ENCODE peak calls at places on chromosomes 11 and 22, in seven cellular contexts. A is vagina, D is lower leg skin, Y is esophagus squamous epithelium, M is endothelial cell of umbilical vein, F is testis, X is tibial nerve. B is an unnamed sample.
A peak's percentile ranks its signal among the peaks of the same experiment; 100 is the strongest.

GRCh38 chr11:12512826-12513395 is 135.5 kb downstream of the PARVA start:
- DNase-seq in F (no peak), M (peak; percentile 28), D (no peak), Y (no peak), A (no peak), X (no peak), B (no peak)

GRCh38 chr11:80970016-80970516 is 1529.2 kb upstream of the TENM4 start:
- DNase-seq in M (no peak), Y (no peak), X (no peak), A (no peak), D (no peak), F (no peak), B (no peak)

GRCh38 chr11:72703281-72704008 is 29.2 kb upstream of the PDE2A start:
- DNase-seq in Y (no peak), D (no peak), A (no peak), M (no peak), X (peak; percentile 74), F (peak; percentile 79), B (peak; percentile 79)

GRCh38 chr11:27875480-27876208 is 175.4 kb upstream of the BDNF start:
- DNase-seq in A (no peak), X (no peak), M (no peak), D (no peak), F (no peak), Y (no peak), B (no peak)

GRCh38 chr11:46345131-46345597 is 2.1 kb upstream of the DGKZ start:
- DNase-seq in Y (no peak), A (no peak), D (no peak), F (no peak), M (peak; percentile 54), X (no peak), B (peak; percentile 78)

GRCh38 chr11:117883063-117883462 is 6.6 kb upstream of the FXYD6 start:
- DNase-seq in X (no peak), D (no peak), F (peak; percentile 10), A (no peak), Y (no peak), M (no peak), B (no peak)

GRCh38 chr11:125376117-125376516 is 119.9 kb downstream of the FEZ1 start:
- DNase-seq in D (no peak), A (no peak), X (no peak), F (peak; percentile 25), M (no peak), Y (no peak), B (peak; percentile 77)

GRCh38 chr11:13680501-13681264 is 12.2 kb downstream of the FAR1 start:
- DNase-seq in X (no peak), F (no peak), A (no peak), M (no peak), Y (no peak), D (no peak), B (peak; percentile 30)

GRCh38 chr11:107689317-107690202 is 22.3 kb downstream of the SLN start:
- DNase-seq in D (peak; percentile 62), Y (no peak), A (no peak), F (peak; percentile 90), X (peak; percentile 51), M (peak; percentile 67), B (peak; percentile 47)

GRCh38 chr22:44029069-44029468 is 5.0 kb downstream of the PARVB start:
- DNase-seq in A (no peak), D (no peak), F (no peak), Y (no peak), X (no peak), M (no peak), B (no peak)

GRCh38 chr11:111777094-111778046 is 11.2 kb upstream of the PPP2R1B start:
- DNase-seq in A (no peak), D (peak; percentile 31), F (peak; percentile 30), X (no peak), M (peak; percentile 75), Y (no peak), B (no peak)

GRCh38 chr11:34600339-34601084 is 20.4 kb upstream of the EHF start:
- DNase-seq in X (no peak), D (no peak), F (peak; percentile 70), Y (no peak), M (no peak), A (no peak), B (no peak)

GRCh38 chr11:72405009-72405408 is 29.3 kb downstream of the CLPB start:
- DNase-seq in D (no peak), X (no peak), Y (no peak), M (no peak), F (no peak), A (peak; percentile 25), B (no peak)

GRCh38 chr11:35580397-35580781 is 37.9 kb upstream of the FJX1 start:
- DNase-seq in X (no peak), Y (no peak), A (no peak), M (no peak), D (no peak), F (no peak), B (no peak)

GRCh38 chr22:23377767-23378166 is 197.5 kb downstream of the BCR start:
- DNase-seq in M (no peak), F (no peak), A (no peak), X (no peak), Y (no peak), D (no peak), B (no peak)

GRCh38 chr11:296206-296975 is 2.9 kb downstream of the IFITM5 start:
- DNase-seq in X (no peak), Y (no peak), M (no peak), F (no peak), D (no peak), A (no peak), B (peak; percentile 26)

GRCh38 chr11:10930961-10931760 is 73.3 kb upstream of the ZBED5 start:
- DNase-seq in D (peak; percentile 77), F (peak; percentile 72), A (no peak), Y (no peak), X (peak; percentile 29), M (peak; percentile 80), B (peak; percentile 81)

GRCh38 chr22:37533995-37534394 is 14.8 kb upstream of the CARD10 start:
- DNase-seq in X (no peak), A (no peak), F (no peak), D (no peak), M (no peak), Y (no peak), B (no peak)

GRCh38 chr11:111917788-111918187 is 925 bp upstream of the C11orf52 start:
- DNase-seq in D (no peak), X (no peak), A (no peak), Y (no peak), F (no peak), M (no peak), B (no peak)

DNA sequence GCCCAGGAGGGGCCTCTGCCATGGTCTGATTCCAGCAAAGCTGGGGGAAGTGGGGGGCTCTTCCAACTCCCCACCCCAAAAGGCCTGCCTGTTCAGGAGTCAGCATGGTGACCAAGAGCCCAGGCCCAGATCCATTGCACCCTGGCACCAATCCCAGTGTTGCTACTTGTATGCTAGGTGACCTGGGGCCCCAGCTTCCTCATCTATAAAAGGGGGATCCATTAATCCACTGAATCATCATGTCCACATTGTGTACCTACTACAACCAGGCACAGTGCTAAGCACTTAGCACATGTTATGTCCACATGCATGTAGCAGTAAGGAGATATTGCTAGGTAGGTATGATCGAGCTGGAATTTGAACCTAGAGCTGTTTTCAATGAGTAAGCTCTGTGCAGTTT is 2.0 kb downstream of the SYT12 start:
- DNase-seq in X (no peak), D (no peak), Y (no peak), F (no peak), M (no peak), A (no peak), B (no peak)
- H3K4me3 ChIP-seq in X (no peak overlapping the region), D (no peak overlapping the region), Y (no peak overlapping the region), F (no peak overlapping the region), M (no peak overlapping the region), A (no peak overlapping the region), B (no peak overlapping the region)

DNA sequence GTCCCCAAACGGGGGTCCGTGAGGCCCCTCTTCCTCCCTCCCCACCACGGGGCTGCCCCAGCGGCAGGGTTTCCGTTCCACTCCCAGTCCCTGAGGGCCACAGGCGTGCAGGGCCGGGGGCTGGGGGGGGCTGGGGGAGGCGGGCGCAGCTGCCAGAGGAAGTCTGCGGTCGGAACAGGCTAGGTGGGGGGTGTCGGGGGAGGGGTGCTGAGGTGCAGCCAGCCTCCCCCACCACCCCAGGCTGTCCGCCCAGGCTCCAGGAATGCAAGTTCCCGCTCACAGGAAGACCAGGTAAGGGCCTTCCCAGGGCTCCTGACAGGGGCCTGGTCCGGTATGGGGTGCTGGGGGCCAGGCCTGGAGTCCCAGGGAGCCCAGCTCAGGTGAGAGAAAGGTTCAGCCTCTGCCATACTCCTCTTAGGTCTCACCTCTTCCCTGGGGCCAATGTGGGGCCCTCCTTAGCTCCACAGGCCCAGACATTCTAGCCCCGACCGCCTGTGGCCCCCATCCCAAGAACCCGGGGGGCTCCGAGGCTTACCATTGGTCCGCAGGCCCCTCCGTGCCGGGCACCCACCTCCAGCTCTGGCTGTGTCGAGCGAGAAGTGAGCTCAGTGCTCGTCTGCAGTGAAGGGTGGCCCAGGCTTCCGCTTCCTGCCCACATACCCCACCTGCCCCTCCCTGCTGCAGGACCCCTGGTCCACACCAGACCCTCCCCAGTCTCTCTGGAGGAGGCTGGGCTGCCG is at the start of gene PTPRCAP:
- DNase-seq in D (no peak), F (no peak), Y (no peak), X (no peak), A (no peak), M (no peak), B (peak; percentile 20)
- TF ChIP-seq POLR2A in D (no peak), F (no peak), Y (no peak), X (no peak), A (no peak), M (no peak), B (no peak)

GRCh38 chr11:68038718-68039525 is at the start of gene TCIRG1:
- DNase-seq in Y (no peak), D (peak; percentile 84), F (peak; percentile 83), M (peak; percentile 88), X (peak; percentile 84), A (no peak), B (peak; percentile 88)

GRCh38 chr11:68036717-68037239 is 2.0 kb upstream of the TCIRG1 start:
- DNase-seq in F (no peak), A (no peak), Y (no peak), D (peak; percentile 64), M (no peak), X (no peak), B (peak; percentile 68)

GRCh38 chr11:68037481-68038225 is 1.2 kb upstream of the TCIRG1 start:
- DNase-seq in M (no peak), X (no peak), Y (no peak), F (no peak), D (no peak), A (no peak), B (peak; percentile 54)

GRCh38 chr11:68039526-68040086 is 781 bp downstream of the TCIRG1 start:
- DNase-seq in A (no peak), Y (no peak), F (no peak), M (no peak), X (no peak), D (no peak), B (no peak)

DNA sequence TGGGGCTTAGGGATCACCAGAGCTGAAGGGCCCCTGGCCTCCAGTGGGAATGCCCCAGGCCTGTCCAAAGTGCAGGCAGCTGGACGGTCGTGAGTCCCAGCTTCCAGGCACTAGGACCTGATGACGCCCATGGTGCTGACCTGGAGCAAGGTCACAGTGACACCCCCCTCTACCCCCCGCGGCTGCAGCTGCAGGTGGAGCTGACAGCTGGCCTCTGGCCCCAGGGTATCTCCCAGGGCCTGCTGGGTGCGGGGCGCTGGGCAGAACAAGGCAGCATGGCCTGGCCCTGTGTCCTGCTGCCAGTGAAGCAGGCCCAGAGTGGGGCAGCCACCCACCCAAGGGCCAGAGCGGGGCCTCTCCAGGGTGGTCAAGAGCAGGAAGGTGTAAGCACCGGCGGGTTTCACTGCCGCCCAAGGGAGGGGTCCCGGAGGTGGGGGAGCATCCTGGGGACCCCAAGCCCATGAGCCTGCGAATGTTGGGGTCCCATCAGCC is 553 bp upstream of the TCIRG1 start:
- DNase-seq in Y (no peak), M (peak; percentile 10), X (no peak), A (no peak), D (no peak), F (no peak), B (peak; percentile 52)
- H3K4me3 ChIP-seq in Y (peak overlapping the region; percentile 76), M (peak overlapping the region; percentile 58), X (peak overlapping the region; percentile 57), A (peak overlapping the region; percentile 90), D (no peak overlapping the region), F (peak overlapping the region; percentile 67), B (peak overlapping the region; percentile 88)

GRCh38 chr11:121372671-121373429 is 79.3 kb upstream of the SORL1 start:
- DNase-seq in F (no peak), M (no peak), X (no peak), Y (no peak), A (no peak), D (no peak), B (no peak)
- TF ChIP-seq POLR2A in F (no peak), M (no peak), X (no peak), Y (no peak), A (no peak), D (no peak), B (no peak)